ENCODE peak calls at places on chromosomes 11 and 22, in four cellular contexts. E is GM23338, T is activated B cell treated with CpG ODN at 0.5 μM for 24 hours, R is breast epithelium. K is an unnamed sample.
A peak's percentile ranks its signal among the peaks of the same experiment; 100 is the strongest.

GRCh38 chr22:45329536-45329936 is 19.8 kb downstream of the FAM118A start:
- DNase-seq in E (no peak), T (no peak), R (no peak), K (no peak)

GRCh38 chr11:8354622-8355417 is 91.1 kb upstream of the LMO1 start:
- DNase-seq in E (no peak), R (no peak), T (no peak), K (peak; percentile 60)

GRCh38 chr22:30291334-30291892 is 2.1 kb upstream of the CASTOR1 start:
- DNase-seq in E (no peak), T (no peak), R (peak; percentile 37), K (no peak)

GRCh38 chr22:25148149-25148691 is 51.4 kb upstream of the CRYBB3 start:
- DNase-seq in E (peak; percentile 34), T (no peak), R (peak; percentile 85), K (no peak)

GRCh38 chr22:44112191-44112590 is 68.5 kb upstream of the PARVG start:
- DNase-seq in R (no peak), T (no peak), E (no peak), K (no peak)

GRCh38 chr11:85643255-85643654 is 4.5 kb upstream of the TMEM126A start:
- DNase-seq in R (no peak), T (no peak), E (peak; percentile 11), K (no peak)

GRCh38 chr11:91625495-91625894 is 599.1 kb upstream of the FAT3 start:
- DNase-seq in E (no peak), T (no peak), R (no peak), K (no peak)

GRCh38 chr11:83544871-83545270 is 258.7 kb upstream of the CCDC90B start:
- DNase-seq in R (no peak), T (no peak), E (no peak), K (no peak)

GRCh38 chr22:43931771-43932170 is 8.2 kb downstream of the PNPLA3 start:
- DNase-seq in T (no peak), E (no peak), R (no peak), K (no peak)

GRCh38 chr11:94117871-94118270 is 10.8 kb upstream of the PANX1 start:
- DNase-seq in T (no peak), R (no peak), E (no peak), K (no peak)

GRCh38 chr11:79418241-79418640 is 22.6 kb downstream of the TENM4 start:
- DNase-seq in E (no peak), T (no peak), R (no peak), K (no peak)

GRCh38 chr11:12867531-12867930 is 141.6 kb upstream of the RASSF10 start:
- DNase-seq in E (no peak), R (no peak), T (no peak), K (no peak)

DNA sequence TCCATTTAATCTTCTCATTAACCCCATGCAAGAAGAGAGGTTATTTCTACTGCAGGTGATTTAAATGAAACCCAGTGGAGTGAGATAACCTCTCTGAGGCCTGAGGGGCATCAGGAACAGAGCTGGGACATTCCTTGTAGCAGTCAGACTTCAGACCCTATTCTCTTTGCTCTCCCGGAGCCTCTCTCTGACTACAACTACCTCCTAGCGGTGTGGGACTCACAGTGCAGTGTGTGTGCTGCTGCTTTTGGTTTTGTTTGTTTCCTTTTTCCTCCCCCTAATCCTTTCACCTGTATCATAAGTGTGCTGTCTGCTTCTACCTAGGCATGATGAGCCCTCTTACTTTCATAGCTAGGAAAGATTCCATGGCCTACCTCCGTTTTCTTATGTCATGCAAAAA is 769.6 kb downstream of the NTM start:
- DNase-seq in R (no peak), E (peak; percentile 60), T (no peak), K (no peak)
- TF ChIP-seq CTCF in R (no peak), E (peak; percentile 49), T (no peak), K (no peak)

GRCh38 chr11:33704240-33705002 is 3.8 kb upstream of the C11orf91 start:
- DNase-seq in T (no peak), E (no peak), R (no peak), K (no peak)
- TF ChIP-seq CTCF in T (no peak), E (no peak), R (no peak), K (no peak)

DNA sequence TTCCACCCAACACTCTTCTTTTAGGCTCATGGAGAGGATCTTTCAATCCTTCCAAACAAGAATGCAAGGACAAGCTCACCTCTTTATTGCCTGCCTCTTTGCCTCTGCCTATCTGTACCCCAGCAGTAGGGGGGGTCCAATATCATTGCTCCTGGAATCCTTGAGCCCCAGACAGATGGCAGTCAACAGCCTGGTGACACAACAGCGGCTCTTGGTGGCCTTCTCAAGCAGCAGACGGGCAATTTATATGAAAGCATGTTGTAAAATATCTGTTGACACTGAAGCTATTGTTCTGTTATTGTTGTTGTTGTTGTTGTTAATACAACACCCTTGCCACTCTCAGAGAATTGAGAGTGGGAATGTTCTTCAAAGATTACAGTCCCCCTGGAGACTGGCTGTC is 480.0 kb upstream of the CADM1 start:
- DNase-seq in T (no peak), E (no peak), R (no peak), K (no peak)
- TF ChIP-seq CTCF in T (no peak), E (no peak), R (no peak), K (no peak)

DNA sequence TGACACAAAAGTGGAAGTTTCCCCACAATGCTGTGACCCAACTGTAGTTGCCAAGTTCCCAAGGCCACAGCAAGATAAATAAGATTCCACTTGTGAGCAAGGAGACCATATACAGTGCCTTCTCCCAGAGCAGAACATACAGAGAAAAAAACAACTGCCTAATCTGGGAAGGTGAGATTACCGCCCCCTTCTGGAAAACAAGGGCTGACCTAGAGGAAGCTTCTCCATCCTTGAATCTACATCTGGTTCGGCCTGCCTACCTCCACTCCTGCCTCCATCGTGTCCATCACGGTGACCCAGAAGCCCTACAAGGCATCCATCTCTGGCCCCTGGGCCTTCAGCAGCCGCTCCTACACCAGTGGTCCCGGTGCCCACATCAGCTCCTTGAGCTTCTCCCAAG is 6.1 kb upstream of the RNASEH2C start:
- DNase-seq in E (peak; percentile 41), R (no peak), T (no peak), K (peak; percentile 55)
- TF ChIP-seq CTCF in E (peak; percentile 55), R (no peak), T (no peak), K (no peak)

GRCh38 chr11:127471662-127472061 is 471.1 kb upstream of the KIRREL3 start:
- DNase-seq in T (no peak), E (peak; percentile 40), R (no peak), K (no peak)

GRCh38 chr11:127474735-127475134 is 474.2 kb upstream of the KIRREL3 start:
- DNase-seq in T (no peak), R (no peak), E (no peak), K (no peak)

GRCh38 chr11:127470485-127470884 is 469.9 kb upstream of the KIRREL3 start:
- DNase-seq in T (no peak), R (no peak), E (peak; percentile 56), K (no peak)
- TF ChIP-seq CTCF in T (no peak), R (no peak), E (peak; percentile 77), K (peak; percentile 39)

GRCh38 chr11:130827697-130828377 is 88.4 kb downstream of the SNX19 start:
- DNase-seq in R (no peak), E (peak; percentile 86), T (no peak), K (no peak)
- TF ChIP-seq CTCF in R (no peak), E (peak; percentile 87), T (no peak), K (no peak)

GRCh38 chr11:4084406-4084805 is 10.2 kb upstream of the RRM1 start:
- DNase-seq in R (no peak), T (no peak), E (no peak), K (no peak)

GRCh38 chr11:4085575-4085974 is 9.0 kb upstream of the RRM1 start:
- DNase-seq in E (no peak), T (no peak), R (no peak), K (no peak)

GRCh38 chr11:4086584-4087353 is 7.8 kb upstream of the RRM1 start:
- DNase-seq in T (no peak), E (no peak), R (no peak), K (no peak)

GRCh38 chr11:4090258-4090657 is 4.3 kb upstream of the RRM1 start:
- DNase-seq in E (no peak), T (no peak), R (no peak), K (no peak)

DNA sequence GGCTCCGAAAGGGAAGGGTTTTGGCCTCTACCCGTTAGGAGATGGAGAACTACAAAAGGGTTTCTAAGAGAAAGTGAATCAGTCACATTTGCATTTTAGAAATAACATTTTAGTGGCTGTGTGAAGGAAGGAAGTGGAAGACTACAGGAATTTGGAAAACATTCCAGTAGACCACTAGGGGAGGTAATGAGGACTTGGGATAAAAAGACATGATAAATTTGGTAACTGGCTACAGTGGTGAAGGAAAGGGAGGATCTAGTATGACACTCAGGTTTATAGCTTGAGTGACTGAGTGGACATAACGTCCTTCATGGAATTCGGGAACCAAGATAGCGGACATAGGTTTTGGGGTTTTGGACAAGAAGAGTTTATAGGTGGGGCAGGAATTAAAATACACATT is 7.0 kb upstream of the RRM1 start:
- DNase-seq in R (no peak), E (peak; percentile 62), T (no peak), K (no peak)
- TF ChIP-seq CTCF in R (no peak), E (peak; percentile 29), T (no peak), K (no peak)

GRCh38 chr11:131145806-131146205 is 224.6 kb upstream of the NTM start:
- DNase-seq in R (no peak), T (no peak), E (no peak), K (no peak)

DNA sequence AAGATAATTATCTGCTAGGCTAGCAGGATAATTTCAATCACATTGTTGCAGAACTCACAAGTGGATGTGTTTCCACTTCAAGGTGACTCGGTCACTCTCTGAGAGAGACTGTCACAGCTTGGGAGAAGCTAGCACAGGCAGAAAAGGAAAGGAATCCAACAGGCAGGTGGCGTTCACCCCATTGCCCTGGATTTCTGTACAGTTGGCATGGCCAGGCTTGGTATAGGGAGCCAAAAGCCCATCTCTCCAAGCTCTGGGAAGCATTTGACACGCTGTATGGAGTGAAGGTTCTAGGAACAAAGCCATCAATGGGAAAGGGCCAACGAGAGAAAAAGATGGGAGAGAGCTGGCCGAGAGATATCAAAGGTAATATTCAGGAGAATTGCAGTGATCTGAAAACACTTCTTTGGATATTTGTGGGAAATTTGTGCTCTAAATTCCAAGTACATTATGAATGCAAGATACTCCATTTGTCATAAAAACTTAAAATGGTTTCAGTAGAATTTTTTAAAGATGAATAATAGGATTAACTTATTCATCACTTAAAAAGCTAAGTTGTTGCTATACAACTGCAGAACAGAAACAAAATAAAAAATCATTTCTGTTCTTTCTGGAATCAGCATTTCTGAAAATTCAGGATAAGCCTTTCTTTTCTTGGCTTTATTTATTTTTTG is 223.5 kb upstream of the NTM start:
- DNase-seq in R (no peak), T (no peak), E (no peak), K (no peak)
- TF ChIP-seq CTCF in R (no peak), T (no peak), E (peak; percentile 27), K (no peak)